ENCODE peak calls at places on chromosomes 12 and 14, in ten cellular contexts. U, I, L, C, R, H, Y, A, B and T are unnamed samples.
A peak's percentile ranks its signal among the peaks of the same experiment; 100 is the strongest.

GRCh38 chr12:46461907-46462605 is 89.5 kb upstream of the SLC38A2 start:
- DNase-seq in U (no peak), I (no peak), L (no peak), C (no peak), R (no peak), H (no peak), Y (no peak), A (no peak), B (no peak), T (no peak)

GRCh38 chr12:111602348-111602747 is 3.2 kb upstream of the ATXN2 start:
- DNase-seq in U (no peak), I (no peak), L (no peak), C (no peak), R (no peak), H (no peak), Y (no peak), A (no peak), B (no peak), T (no peak)

GRCh38 chr12:6751767-6752166 is 1.2 kb downstream of the MLF2 start:
- DNase-seq in U (no peak), I (no peak), L (no peak), C (peak; percentile 51), R (no peak), H (no peak), Y (no peak), A (no peak), B (no peak), T (no peak)

GRCh38 chr12:92431146-92431545 is 271.6 kb upstream of the PLEKHG7 start:
- DNase-seq in U (no peak), I (peak; percentile 85), L (no peak), C (no peak), R (peak; percentile 84), H (no peak), Y (no peak), A (peak; percentile 32), B (peak; percentile 13), T (no peak)

GRCh38 chr12:80754259-80754658 is 37.5 kb downstream of the MYF5 start:
- DNase-seq in U (no peak), I (no peak), L (no peak), C (no peak), R (no peak), H (no peak), Y (no peak), A (no peak), B (no peak), T (no peak)

GRCh38 chr14:76863724-76864407 is 37.7 kb downstream of the LRRC74A start:
- DNase-seq in U (peak; percentile 49), I (peak; percentile 88), L (peak; percentile 13), C (no peak), R (peak; percentile 85), H (no peak), Y (no peak), A (peak; percentile 23), B (no peak), T (no peak)

GRCh38 chr14:90137807-90138206 is 76.0 kb downstream of the KCNK13 start:
- DNase-seq in U (no peak), I (no peak), L (no peak), C (no peak), R (no peak), H (no peak), Y (no peak), A (no peak), B (no peak), T (no peak)

GRCh38 chr14:50452979-50453705 is 56.5 kb upstream of the CDKL1 start:
- DNase-seq in U (no peak), I (no peak), L (no peak), C (no peak), R (no peak), H (no peak), Y (no peak), A (no peak), B (no peak), T (no peak)

GRCh38 chr12:47863467-47863866 is 41.3 kb downstream of the VDR start:
- DNase-seq in U (peak; percentile 73), I (no peak), L (no peak), C (no peak), R (peak; percentile 51), H (no peak), Y (no peak), A (no peak), B (no peak), T (no peak)

GRCh38 chr12:66662729-66663128 is 16.1 kb downstream of the GRIP1 start:
- DNase-seq in U (no peak), I (no peak), L (no peak), C (no peak), R (no peak), H (no peak), Y (no peak), A (no peak), B (no peak), T (no peak)

GRCh38 chr14:95398630-95399547 is 79.2 kb upstream of the CLMN start:
- DNase-seq in U (no peak), I (no peak), L (no peak), C (no peak), R (peak; percentile 23), H (no peak), Y (no peak), A (no peak), B (no peak), T (no peak)

GRCh38 chr12:46516933-46517578 is 144.5 kb upstream of the SLC38A2 start:
- DNase-seq in U (no peak), I (no peak), L (peak; percentile 85), C (no peak), R (no peak), H (no peak), Y (no peak), A (no peak), B (no peak), T (no peak)

GRCh38 chr12:45257185-45257585 is 41.3 kb downstream of the ANO6 start:
- DNase-seq in U (no peak), I (peak; percentile 93), L (no peak), C (no peak), R (no peak), H (no peak), Y (no peak), A (no peak), B (no peak), T (no peak)

GRCh38 chr14:66652736-66653135 is 144.8 kb downstream of the GPHN start:
- DNase-seq in U (no peak), I (no peak), L (no peak), C (no peak), R (no peak), H (no peak), Y (no peak), A (no peak), B (no peak), T (no peak)

GRCh38 chr12:131862600-131862993 is 31.8 kb upstream of the ULK1 start:
- DNase-seq in U (no peak), I (no peak), L (no peak), C (no peak), R (peak; percentile 48), H (no peak), Y (no peak), A (no peak), B (no peak), T (no peak)

GRCh38 chr14:98958048-98959031 is 313.7 kb downstream of the BCL11B start:
- DNase-seq in U (no peak), I (no peak), L (no peak), C (no peak), R (no peak), H (no peak), Y (no peak), A (no peak), B (no peak), T (no peak)

GRCh38 chr12:110704231-110704630 is 15.3 kb upstream of the HVCN1 start:
- DNase-seq in U (no peak), I (no peak), L (no peak), C (no peak), R (no peak), H (no peak), Y (no peak), A (no peak), B (no peak), T (no peak)

GRCh38 chr12:113777751-113778150 is 188.4 kb downstream of the RBM19 start:
- DNase-seq in U (no peak), I (no peak), L (no peak), C (no peak), R (no peak), H (no peak), Y (no peak), A (no peak), B (peak; percentile 43), T (no peak)

GRCh38 chr12:76460807-76461206 is 98.8 kb downstream of the OSBPL8 start:
- DNase-seq in U (no peak), I (no peak), L (no peak), C (no peak), R (no peak), H (no peak), Y (no peak), A (no peak), B (no peak), T (no peak)

GRCh38 chr14:102826751-102827675 is 49.8 kb downstream of the TRAF3 start:
- DNase-seq in U (no peak), I (no peak), L (no peak), C (no peak), R (no peak), H (no peak), Y (no peak), A (no peak), B (no peak), T (no peak)
- TF ChIP-seq POLR2A in U (no peak), I (no peak), L (peak; percentile 52), C (no peak), R (no peak), H (no peak), Y (no peak), A (no peak), B (no peak), T (no peak)

GRCh38 chr14:22515961-22516360 is 73.1 kb downstream of the DAD1 start:
- DNase-seq in U (no peak), I (no peak), L (no peak), C (no peak), R (no peak), H (no peak), Y (no peak), A (no peak), B (no peak), T (no peak)
- H3K4me3 ChIP-seq in U (no peak overlapping the region), I (no peak overlapping the region), L (peak overlapping the region; percentile 6), C (no peak overlapping the region), R (no peak overlapping the region), H (no peak overlapping the region), Y (no peak overlapping the region), A (no peak overlapping the region), B (no peak overlapping the region), T (no peak overlapping the region)

GRCh38 chr12:52203126-52203921 is 11.5 kb upstream of the KRT80 start:
- DNase-seq in U (peak; percentile 76), I (peak; percentile 98), L (no peak), C (peak; percentile 37), R (peak; percentile 78), H (peak; percentile 50), Y (peak; percentile 66), A (peak; percentile 78), B (no peak), T (no peak)
- TF ChIP-seq POLR2A in U (no peak), I (peak; percentile 18), L (no peak), C (no peak), R (no peak), H (no peak), Y (no peak), A (no peak), B (no peak), T (no peak)

GRCh38 chr14:100567877-100568163 is 19.4 kb downstream of the BEGAIN start:
- DNase-seq in U (no peak), I (no peak), L (no peak), C (no peak), R (no peak), H (no peak), Y (no peak), A (no peak), B (no peak), T (no peak)
- H3K4me3 ChIP-seq in U (peak overlapping the region; percentile 23), I (no peak overlapping the region), L (no peak overlapping the region), C (peak overlapping the region; percentile 47), R (peak overlapping the region; percentile 33), H (peak overlapping the region; percentile 28), Y (peak overlapping the region; percentile 56), A (peak overlapping the region; percentile 31), B (no peak overlapping the region), T (peak overlapping the region; percentile 67)